ENCODE peak calls at places on chromosome 5, in four cellular contexts. Y is PC-3, D is HCT116, E is SK-N-SH. C is an unnamed sample.

GRCh38 chr5:140041492-140042421 is 1.3 kb downstream of the NRG2 start:
- DNase-seq in D (no peak), Y (peak), E (peak), C (peak)

GRCh38 chr5:76363385-76364261 is 39.5 kb upstream of the IQGAP2 start:
- DNase-seq in E (no peak), D (no peak), Y (no peak), C (no peak)

GRCh38 chr5:151104795-151105194 is 24.0 kb upstream of the TNIP1 start:
- DNase-seq in D (no peak), E (no peak), Y (no peak), C (no peak)

GRCh38 chr5:126912607-126913006 is 117.8 kb downstream of the MARCHF3 start:
- DNase-seq in Y (no peak), E (peak), D (no peak), C (no peak)

GRCh38 chr5:179793470-179794139 is at the start of gene LTC4S:
- DNase-seq in D (no peak), E (no peak), Y (no peak), C (no peak)

GRCh38 chr5:20445326-20445860 is 457.4 kb upstream of the CDH18 start:
- DNase-seq in E (no peak), Y (peak), D (no peak), C (no peak)

GRCh38 chr5:151707566-151707965 is 20.9 kb upstream of the SPARC start:
- DNase-seq in E (no peak), Y (no peak), D (no peak), C (peak)

GRCh38 chr5:73783823-73784222 is 157.8 kb downstream of the ARHGEF28 start:
- DNase-seq in D (no peak), E (no peak), Y (peak), C (no peak)

GRCh38 chr5:65133473-65134110 is 348.1 kb downstream of the ADAMTS6 start:
- DNase-seq in E (no peak), D (no peak), Y (no peak), C (no peak)

GRCh38 chr5:33370135-33370472 is 70.7 kb upstream of the TARS1 start:
- DNase-seq in D (peak), Y (peak), E (no peak), C (no peak)

GRCh38 chr5:72290356-72291133 is 29.5 kb downstream of the MRPS27 start:
- DNase-seq in Y (no peak), E (no peak), D (no peak), C (no peak)

GRCh38 chr5:125492977-125493376 is 746.5 kb upstream of the ZNF608 start:
- DNase-seq in E (no peak), D (no peak), Y (no peak), C (no peak)

GRCh38 chr5:160693831-160694473 is 158.1 kb downstream of the ATP10B start:
- DNase-seq in D (no peak), E (no peak), Y (no peak), C (no peak)

GRCh38 chr5:154194348-154195329 is 4.1 kb downstream of the GALNT10 start:
- DNase-seq in D (no peak), E (no peak), Y (peak), C (peak)

GRCh38 chr5:21654-22233 is 70.2 kb upstream of the PLEKHG4B start:
- DNase-seq in E (peak), D (peak), Y (peak), C (no peak)

GRCh38 chr5:27026059-27026458 is 12.3 kb downstream of the CDH9 start:
- DNase-seq in E (no peak), Y (no peak), D (no peak), C (no peak)

GRCh38 chr5:91170266-91170665 is 212.9 kb downstream of the ARRDC3 start:
- DNase-seq in E (no peak), Y (peak), D (no peak), C (no peak)

GRCh38 chr5:558326-558725 is 34.1 kb upstream of the SLC9A3 start:
- DNase-seq in E (no peak), Y (no peak), D (no peak), C (no peak)

GRCh38 chr5:124887223-124887622 is 140.8 kb upstream of the ZNF608 start:
- DNase-seq in D (no peak), Y (no peak), E (no peak), C (peak)

GRCh38 chr5:6745706-6746217 is 32.5 kb downstream of the TENT4A start:
- DNase-seq in D (peak), Y (peak), E (peak), C (peak)

GRCh38 chr5:84306617-84307016 is 78.1 kb downstream of the EDIL3 start:
- DNase-seq in E (no peak), D (no peak), Y (peak), C (no peak)

GRCh38 chr5:141402553-141403328 is at the start of gene PCDHGA9:
- DNase-seq in Y (no peak), D (peak), E (peak), C (no peak)

GRCh38 chr5:138661991-138662434 is 86.8 kb upstream of the HSPA9 start:
- DNase-seq in E (no peak), Y (no peak), D (no peak), C (no peak)

GRCh38 chr5:93100433-93100832 is 480.6 kb downstream of the NR2F1-AS1 start:
- DNase-seq in E (no peak), D (peak), Y (peak), C (no peak)

GRCh38 chr5:24609694-24610093 is 35.1 kb downstream of the CDH10 start:
- DNase-seq in E (no peak), Y (no peak), D (no peak), C (no peak)

GRCh38 chr5:127587246-127587917 is 61.5 kb upstream of the CTXN3 start:
- DNase-seq in Y (no peak), D (no peak), E (no peak), C (no peak)

GRCh38 chr5:111735829-111736228 is 21.2 kb downstream of the NREP start:
- DNase-seq in Y (peak), E (no peak), D (no peak), C (no peak)

GRCh38 chr5:55894135-55894534 is 43.0 kb downstream of the IL31RA start:
- DNase-seq in D (no peak), E (no peak), Y (no peak), C (no peak)

GRCh38 chr5:9775339-9775738 is 145.2 kb upstream of the TAS2R1 start:
- DNase-seq in D (no peak), Y (peak), E (no peak), C (no peak)

GRCh38 chr5:147673276-147673675 is 109.3 kb downstream of the JAKMIP2 start:
- DNase-seq in Y (no peak), E (no peak), D (no peak), C (no peak)

GRCh38 chr5:174900176-174900692 is 175.9 kb downstream of the MSX2 start:
- DNase-seq in Y (no peak), D (no peak), E (no peak), C (no peak)
- TF ChIP-seq EZH2phosphoT487 in Y (no peak), D (no peak), E (no peak), C (no peak)

GRCh38 chr5:176561259-176561658 is 12.1 kb downstream of the CDHR2 start:
- DNase-seq in Y (no peak), D (no peak), E (no peak), C (no peak)

GRCh38 chr5:176557846-176558245 is 8.7 kb downstream of the CDHR2 start:
- DNase-seq in D (no peak), E (no peak), Y (no peak), C (no peak)

GRCh38 chr5:176559683-176560082 is 10.5 kb downstream of the CDHR2 start:
- DNase-seq in E (no peak), D (peak), Y (peak), C (peak)

GRCh38 chr5:176562189-176562588 is 13.0 kb downstream of the CDHR2 start:
- DNase-seq in Y (no peak), E (no peak), D (no peak), C (no peak)

DNA sequence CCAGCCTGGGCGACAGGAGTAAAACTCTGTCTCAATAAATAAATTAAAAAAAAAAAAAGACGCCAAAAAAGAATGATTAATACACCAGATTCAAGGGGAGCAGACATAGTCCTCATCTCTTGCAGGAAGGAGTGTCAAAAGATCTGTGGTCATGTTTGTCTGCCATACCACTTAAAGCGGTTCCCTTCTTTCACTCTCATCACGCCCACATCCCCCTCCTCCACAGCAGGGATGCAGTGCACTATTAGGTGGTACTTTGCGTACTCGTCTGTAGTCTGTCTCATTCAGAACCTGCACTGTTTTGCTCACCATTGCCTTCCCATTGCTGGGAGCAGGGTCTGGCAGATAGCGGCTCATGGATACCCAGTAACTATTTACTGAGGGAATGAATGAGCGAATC is 11.2 kb downstream of the CDHR2 start:
- DNase-seq in E (no peak), D (no peak), Y (no peak), C (no peak)
- TF ChIP-seq EZH2phosphoT487 in E (no peak), D (no peak), Y (no peak), C (no peak)

GRCh38 chr5:98773464-98774191 is at the start of gene RGMB:
- DNase-seq in E (peak), Y (peak), D (peak), C (peak)

GRCh38 chr5:98771389-98772109 is 1.9 kb upstream of the RGMB start:
- DNase-seq in Y (peak), D (peak), E (peak), C (peak)

GRCh38 chr5:98773214-98773463 is 324 bp upstream of the RGMB start:
- DNase-seq in Y (no peak), E (no peak), D (no peak), C (no peak)

GRCh38 chr5:98770911-98771322 is 2.5 kb upstream of the RGMB start:
- DNase-seq in Y (no peak), E (peak), D (no peak), C (no peak)

DNA sequence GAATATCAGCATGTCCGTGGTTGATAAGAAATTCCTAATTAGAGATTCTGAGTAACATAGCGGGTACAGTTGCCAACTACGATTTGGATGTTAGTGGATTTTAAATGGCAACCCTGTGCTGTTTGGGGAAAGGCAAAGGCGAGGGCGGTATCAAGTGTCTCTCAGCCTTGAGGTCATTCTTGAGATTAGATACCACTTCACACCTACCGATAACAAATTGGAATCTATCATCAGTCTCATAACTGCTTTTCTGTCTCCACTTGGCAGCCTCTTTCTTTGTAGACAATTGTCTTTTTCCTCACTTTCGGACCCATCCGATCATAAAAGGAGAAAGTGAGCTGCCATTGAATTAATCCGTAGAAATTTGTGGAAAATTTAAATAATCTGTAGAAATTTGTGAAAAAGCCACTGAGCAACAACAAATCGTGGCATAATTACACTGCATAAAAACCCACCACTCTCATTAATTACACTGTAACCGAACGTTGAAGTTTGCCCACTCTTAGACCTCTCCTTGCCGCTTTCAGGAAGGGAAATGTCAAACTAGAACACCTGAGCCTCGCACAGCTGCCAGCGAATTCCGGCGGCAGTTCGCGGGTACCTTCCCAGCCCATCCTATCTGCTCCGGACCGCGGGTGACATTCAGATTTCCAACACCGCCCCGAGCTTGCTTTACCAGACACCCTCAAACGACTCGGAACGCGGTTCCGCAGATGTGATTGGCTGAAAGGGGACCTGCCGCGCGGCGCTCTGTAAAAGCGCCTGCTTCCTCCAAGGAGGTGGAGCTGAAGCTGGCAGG is 849 bp upstream of the RGMB start:
- DNase-seq in E (peak), D (peak), Y (peak), C (peak)
- TF ChIP-seq EZH2phosphoT487 in E (no peak), D (no peak), Y (no peak), C (no peak)

GRCh38 chr5:31366941-31367340 is 165.0 kb downstream of the DROSHA start:
- DNase-seq in E (no peak), D (no peak), Y (no peak), C (no peak)
- TF ChIP-seq EZH2phosphoT487 in E (no peak), D (no peak), Y (no peak), C (no peak)

DNA sequence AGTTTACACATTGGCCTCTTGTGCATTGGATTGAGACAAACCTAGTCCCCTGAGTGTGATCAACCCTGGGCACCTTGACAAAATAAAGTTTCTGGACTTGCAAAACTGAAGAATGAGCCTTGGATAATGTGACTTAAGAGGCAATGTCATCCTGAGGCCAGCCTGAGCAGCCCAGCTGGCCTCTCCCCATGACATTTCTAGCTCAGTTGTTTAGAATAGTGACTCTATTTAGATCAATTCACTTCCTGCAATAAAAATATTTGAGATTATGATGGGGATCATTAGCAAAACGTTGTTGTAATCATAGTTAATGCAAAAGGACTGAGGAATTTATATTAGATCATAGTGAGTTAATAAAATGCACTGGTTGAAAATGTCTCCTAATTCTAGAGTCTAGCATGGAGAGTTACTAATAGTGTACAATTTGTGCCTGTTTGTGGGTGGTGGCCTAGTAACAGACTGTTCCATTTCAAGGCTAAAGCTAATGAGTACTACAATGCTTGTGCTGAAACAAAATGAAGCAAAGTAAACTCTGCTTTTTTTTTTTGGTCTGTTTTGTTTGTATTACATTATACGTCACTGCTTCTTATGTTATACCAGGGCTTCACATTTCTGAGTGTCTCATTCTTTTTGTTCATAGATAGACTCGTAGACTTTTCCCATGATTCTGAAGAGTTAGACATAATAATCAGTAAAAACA is 10.9 kb upstream of the RHOBTB3 start:
- DNase-seq in Y (no peak), E (no peak), D (no peak), C (no peak)
- TF ChIP-seq EZH2phosphoT487 in Y (no peak), E (no peak), D (no peak), C (no peak)

GRCh38 chr5:7904170-7904569 is 35.2 kb downstream of the MTRR start:
- DNase-seq in E (no peak), D (no peak), Y (peak), C (no peak)
- TF ChIP-seq EZH2phosphoT487 in E (no peak), D (no peak), Y (no peak), C (no peak)

DNA sequence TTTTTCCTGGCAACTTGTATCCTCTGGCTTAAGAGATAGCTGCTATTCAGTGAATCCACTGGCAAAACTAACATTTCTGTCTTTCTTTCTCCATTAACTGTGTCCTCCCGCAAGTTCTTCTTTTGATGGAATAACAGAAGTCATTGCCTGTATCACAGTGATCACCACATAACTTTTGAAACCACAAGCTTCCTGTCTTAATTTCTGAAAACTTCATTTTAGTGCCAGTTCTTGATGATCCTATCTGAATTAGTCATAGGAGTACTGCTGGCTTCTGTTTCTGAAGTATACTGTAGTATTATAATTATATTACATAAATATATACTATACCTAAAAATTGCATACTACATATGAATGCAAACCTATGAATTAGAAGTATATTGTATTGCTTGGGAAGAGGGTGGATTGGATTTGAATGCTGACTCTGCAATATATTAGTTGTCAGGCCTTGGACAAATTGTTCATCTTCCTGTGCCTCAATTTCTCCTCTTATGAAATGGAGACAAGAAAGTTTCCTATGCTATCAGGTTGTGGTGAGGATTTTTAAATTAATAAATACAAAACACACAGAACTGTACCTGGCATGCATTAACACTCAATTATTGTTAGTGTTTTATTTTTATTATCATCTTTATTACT is 441.6 kb downstream of the CETN3 start:
- DNase-seq in D (no peak), Y (peak), E (no peak), C (no peak)
- TF ChIP-seq EZH2phosphoT487 in D (no peak), Y (no peak), E (no peak), C (no peak)

DNA sequence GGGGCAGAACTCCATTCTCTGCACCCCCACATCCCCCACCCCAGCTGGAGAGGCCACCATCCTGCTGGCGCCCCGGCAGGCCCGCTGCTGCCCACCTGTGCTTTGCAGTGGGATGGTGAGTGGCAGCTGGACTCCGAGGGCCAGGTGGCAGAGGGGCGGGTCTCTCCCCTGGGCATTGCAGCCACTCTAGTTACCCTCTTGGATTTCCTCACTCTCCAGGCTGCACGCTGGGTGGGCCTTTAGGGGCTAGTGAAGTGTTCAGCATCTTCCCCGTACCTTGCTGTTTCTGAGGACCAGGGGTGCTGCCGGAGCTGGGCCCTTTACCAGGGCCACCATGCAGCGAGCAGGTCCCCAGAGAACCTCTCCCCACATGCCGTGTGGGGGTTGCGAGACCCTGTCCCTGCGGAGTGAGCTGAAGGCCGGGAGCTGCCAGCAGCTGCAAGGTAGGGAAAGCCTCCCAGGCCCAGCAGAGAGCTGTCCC is 88.4 kb upstream of the SH3PXD2B start:
- DNase-seq in E (no peak), Y (no peak), D (no peak), C (no peak)
- TF ChIP-seq EZH2phosphoT487 in E (no peak), Y (no peak), D (no peak), C (no peak)

C was measured in neural progenitor cell.